ENCODE peak calls at places on chromosomes 12 and 14, in nine cellular contexts. H is AG04450; P is lung; T is Jurkat, Clone E6-1; X is body of pancreas; C is AG10803; W is left ventricle myocardium inferior; B is GM23338; K is CD8-positive, alpha-beta T cell. L is an unnamed sample.

GRCh38 chr14:52080817-52081755 is 12.2 kb upstream of the NID2 start:
- DNase-seq in H (peak), P (no peak), T (no peak), X (no peak), C (peak), W (no peak), B (no peak), K (no peak), L (no peak)

GRCh38 chr12:106126441-106127288 is 12.1 kb downstream of the NUAK1 start:
- DNase-seq in H (no peak), P (no peak), T (no peak), X (no peak), C (peak), W (no peak), B (no peak), K (no peak), L (no peak)

GRCh38 chr14:97524579-97525319 is 727.6 kb downstream of the VRK1 start:
- DNase-seq in H (no peak), P (no peak), T (peak), X (no peak), C (no peak), W (no peak), B (no peak), K (no peak), L (no peak)

GRCh38 chr14:29390046-29390841 is 537.4 kb downstream of the PRKD1 start:
- DNase-seq in H (no peak), P (no peak), T (no peak), X (no peak), C (no peak), W (no peak), B (peak), K (no peak), L (no peak)

GRCh38 chr14:60651051-60651935 is 2.0 kb upstream of the SIX1 start:
- DNase-seq in H (no peak), P (no peak), T (no peak), X (no peak), C (no peak), W (no peak), B (no peak), K (no peak), L (no peak)

GRCh38 chr14:71491925-71492324 is 440.3 kb upstream of the RGS6 start:
- DNase-seq in H (no peak), P (no peak), T (no peak), X (peak), C (peak), W (no peak), B (no peak), K (no peak), L (no peak)

GRCh38 chr12:75539889-75540288 is 28.5 kb upstream of the KRR1 start:
- DNase-seq in H (no peak), P (no peak), T (no peak), X (no peak), C (no peak), W (no peak), B (no peak), K (no peak), L (no peak)

GRCh38 chr12:115964214-115964613 is 313.3 kb downstream of the MED13L start:
- DNase-seq in H (no peak), P (no peak), T (no peak), X (no peak), C (no peak), W (no peak), B (no peak), K (no peak), L (no peak)

GRCh38 chr12:115660211-115660805 is 617.2 kb downstream of the MED13L start:
- DNase-seq in H (no peak), P (no peak), T (no peak), X (no peak), C (peak), W (peak), B (no peak), K (no peak), L (no peak)

GRCh38 chr12:30822385-30823139 is 67.8 kb upstream of the CAPRIN2 start:
- DNase-seq in H (no peak), P (peak), T (no peak), X (peak), C (peak), W (peak), B (peak), K (peak), L (peak)

GRCh38 chr14:51873221-51873893 is 12.9 kb downstream of the GNG2 start:
- DNase-seq in H (peak), P (no peak), T (no peak), X (no peak), C (peak), W (no peak), B (no peak), K (no peak), L (peak)

GRCh38 chr12:103495783-103496456 is at the start of gene C12orf42:
- DNase-seq in H (no peak), P (no peak), T (peak), X (peak), C (peak), W (no peak), B (peak), K (peak), L (peak)

GRCh38 chr12:103493199-103493598 is 2.6 kb downstream of the C12orf42 start:
- DNase-seq in H (no peak), P (no peak), T (peak), X (no peak), C (no peak), W (no peak), B (no peak), K (no peak), L (no peak)

GRCh38 chr12:103498990-103499389 is 3.2 kb upstream of the C12orf42 start:
- DNase-seq in H (no peak), P (no peak), T (no peak), X (no peak), C (no peak), W (no peak), B (no peak), K (no peak), L (no peak)

GRCh38 chr12:103494388-103494787 is 1.4 kb downstream of the C12orf42 start:
- DNase-seq in H (no peak), P (no peak), T (peak), X (no peak), C (no peak), W (no peak), B (no peak), K (no peak), L (no peak)

DNA sequence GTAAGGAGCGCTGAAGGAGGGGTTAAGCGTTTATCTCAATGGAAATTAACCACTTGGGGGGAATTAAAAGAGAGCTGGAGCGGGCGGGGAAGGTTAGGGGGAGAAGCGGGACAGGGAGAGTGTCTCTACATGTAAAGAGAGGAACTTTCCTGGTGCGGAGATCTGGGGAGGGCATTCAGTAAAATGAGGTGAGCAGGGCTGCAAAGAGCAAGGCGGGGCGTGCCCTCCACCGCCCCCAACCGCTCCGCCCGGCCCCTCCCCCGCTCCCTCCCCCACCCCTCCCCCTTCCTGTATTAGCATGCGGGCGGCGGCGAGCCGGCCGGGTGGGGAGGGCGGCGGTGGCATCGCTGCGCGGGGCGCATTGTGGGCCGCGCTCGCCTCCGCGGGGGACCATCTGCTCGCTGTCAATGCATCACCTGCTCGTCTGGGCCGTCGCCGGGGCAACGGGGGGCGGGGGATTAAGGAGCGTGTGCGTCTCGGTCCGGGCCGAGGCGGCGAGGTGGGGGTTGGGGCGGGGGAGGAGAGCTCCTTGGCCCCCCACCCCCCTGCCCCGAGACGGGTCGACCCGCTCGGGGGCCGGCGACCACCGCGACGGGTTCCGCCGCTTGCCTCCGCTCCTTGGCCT is 498 bp downstream of the C12orf42 start:
- DNase-seq in H (no peak), P (no peak), T (peak), X (peak), C (no peak), W (no peak), B (peak), K (peak), L (peak)
- H3K4me3 ChIP-seq in H (no peak), P (no peak), T (peak), X (no peak), C (no peak), W (peak), B (peak), K (peak), L (peak)

GRCh38 chr14:77086017-77086727 is 11.9 kb upstream of the CIPC start:
- DNase-seq in H (no peak), P (no peak), T (no peak), X (no peak), C (peak), W (no peak), B (peak), K (no peak), L (no peak)

GRCh38 chr14:77085538-77085937 is 12.5 kb upstream of the CIPC start:
- DNase-seq in H (no peak), P (no peak), T (no peak), X (no peak), C (no peak), W (no peak), B (peak), K (no peak), L (no peak)

GRCh38 chr14:77086951-77087350 is 11.1 kb upstream of the CIPC start:
- DNase-seq in H (no peak), P (no peak), T (no peak), X (no peak), C (no peak), W (no peak), B (no peak), K (no peak), L (no peak)

GRCh38 chr14:77083082-77083481 is 15.0 kb upstream of the CIPC start:
- DNase-seq in H (no peak), P (no peak), T (no peak), X (no peak), C (no peak), W (no peak), B (no peak), K (no peak), L (no peak)

GRCh38 chr14:77084991-77085390 is 13.1 kb upstream of the CIPC start:
- DNase-seq in H (no peak), P (no peak), T (no peak), X (no peak), C (no peak), W (no peak), B (no peak), K (no peak), L (no peak)
- H3K4me3 ChIP-seq in H (no peak), P (no peak), T (no peak), X (no peak), C (no peak), W (no peak), B (no peak), K (no peak), L (no peak)

GRCh38 chr12:53625373-53625945 is 723 bp downstream of the ATF7 start:
- DNase-seq in H (no peak), P (no peak), T (no peak), X (no peak), C (no peak), W (no peak), B (no peak), K (no peak), L (no peak)

GRCh38 chr12:53624956-53625355 is 1.2 kb downstream of the ATF7 start:
- DNase-seq in H (no peak), P (no peak), T (no peak), X (no peak), C (peak), W (no peak), B (no peak), K (no peak), L (no peak)

GRCh38 chr12:53623986-53624385 is 2.2 kb downstream of the ATF7 start:
- DNase-seq in H (no peak), P (no peak), T (no peak), X (peak), C (peak), W (no peak), B (no peak), K (no peak), L (no peak)

GRCh38 chr12:53623526-53623925 is 2.7 kb downstream of the ATF7 start:
- DNase-seq in H (peak), P (no peak), T (no peak), X (no peak), C (peak), W (no peak), B (no peak), K (no peak), L (no peak)

DNA sequence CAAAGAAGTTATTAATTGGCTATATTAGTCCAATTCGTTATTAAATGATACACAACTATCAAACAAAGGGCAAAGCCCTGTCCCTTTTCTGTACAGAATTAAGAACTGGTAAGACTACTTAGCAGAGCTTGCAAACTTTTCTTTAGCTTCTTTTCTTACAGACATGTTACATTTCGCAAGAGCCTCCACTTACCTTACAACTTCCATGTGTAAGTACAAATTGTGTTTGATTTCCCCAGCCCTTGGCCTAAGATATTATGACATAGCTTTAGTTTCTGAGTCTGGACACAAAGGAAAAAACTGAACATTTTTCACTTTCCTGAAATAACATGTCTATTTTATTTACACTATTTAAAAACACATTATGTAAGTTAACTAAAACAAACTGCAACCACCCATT is 1.7 kb downstream of the ATF7 start:
- DNase-seq in H (peak), P (no peak), T (no peak), X (no peak), C (peak), W (no peak), B (no peak), K (no peak), L (no peak)
- H3K4me3 ChIP-seq in H (peak), P (no peak), T (no peak), X (no peak), C (peak), W (peak), B (no peak), K (no peak), L (peak)

GRCh38 chr12:563899-564298 is 99.3 kb downstream of the NINJ2 start:
- DNase-seq in H (no peak), P (no peak), T (peak), X (no peak), C (no peak), W (no peak), B (no peak), K (no peak), L (no peak)
- H3K4me3 ChIP-seq in H (no peak), P (no peak), T (peak), X (no peak), C (no peak), W (no peak), B (no peak), K (peak), L (no peak)

GRCh38 chr12:45219621-45220020 is 3.7 kb downstream of the ANO6 start:
- DNase-seq in H (no peak), P (no peak), T (peak), X (no peak), C (peak), W (no peak), B (no peak), K (no peak), L (no peak)
- H3K4me3 ChIP-seq in H (no peak), P (no peak), T (no peak), X (no peak), C (no peak), W (no peak), B (no peak), K (no peak), L (no peak)

GRCh38 chr14:21385170-21385904 is 1.5 kb upstream of the SUPT16H start:
- DNase-seq in H (no peak), P (no peak), T (no peak), X (no peak), C (no peak), W (no peak), B (no peak), K (no peak), L (peak)
- H3K4me3 ChIP-seq in H (no peak), P (no peak), T (no peak), X (no peak), C (no peak), W (peak), B (peak), K (no peak), L (no peak)

GRCh38 chr14:50533314-50533705 is 941 bp upstream of the MAP4K5 start:
- DNase-seq in H (no peak), P (no peak), T (no peak), X (no peak), C (no peak), W (no peak), B (no peak), K (no peak), L (peak)
- H3K4me3 ChIP-seq in H (peak), P (no peak), T (peak), X (no peak), C (no peak), W (peak), B (peak), K (peak), L (peak)

DNA sequence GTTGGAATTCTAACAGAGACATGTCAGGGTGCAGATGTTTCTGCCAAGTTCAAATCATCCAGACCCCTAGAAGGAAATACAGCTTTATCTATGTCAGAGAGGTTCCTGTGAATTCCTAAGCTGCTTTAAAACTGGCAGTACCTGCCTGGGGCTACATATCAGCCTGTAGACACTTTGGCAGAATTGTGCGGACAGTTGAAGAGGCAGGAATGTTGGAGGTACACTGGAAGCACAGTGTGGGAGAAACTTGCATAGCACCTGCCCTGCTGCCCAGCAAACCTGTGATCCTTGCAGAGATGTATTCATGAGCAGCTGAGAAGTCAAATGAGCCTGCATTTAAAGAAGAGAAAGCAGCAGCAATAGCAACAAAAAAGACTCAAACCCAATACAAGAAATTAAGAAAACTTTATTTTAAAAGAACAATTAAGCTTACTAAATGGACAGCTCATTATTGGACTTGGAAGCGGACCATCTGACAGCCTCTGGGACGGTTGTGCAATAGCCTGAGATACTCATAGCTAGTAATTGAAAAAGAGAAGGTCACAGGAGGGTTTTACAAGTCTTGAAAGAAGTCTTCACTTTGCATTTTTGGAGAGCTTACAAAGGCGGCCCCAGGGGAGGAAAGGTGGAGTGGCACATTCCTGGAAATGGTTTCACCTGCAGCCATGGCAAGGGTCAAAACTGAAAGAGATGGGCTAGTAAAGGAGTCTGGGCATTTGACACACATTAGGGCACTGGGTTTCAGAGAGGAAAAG is 280.9 kb upstream of the FLRT2 start:
- DNase-seq in H (no peak), P (no peak), T (no peak), X (no peak), C (peak), W (no peak), B (no peak), K (no peak), L (no peak)
- H3K4me3 ChIP-seq in H (no peak), P (no peak), T (no peak), X (no peak), C (no peak), W (no peak), B (no peak), K (no peak), L (no peak)

DNA sequence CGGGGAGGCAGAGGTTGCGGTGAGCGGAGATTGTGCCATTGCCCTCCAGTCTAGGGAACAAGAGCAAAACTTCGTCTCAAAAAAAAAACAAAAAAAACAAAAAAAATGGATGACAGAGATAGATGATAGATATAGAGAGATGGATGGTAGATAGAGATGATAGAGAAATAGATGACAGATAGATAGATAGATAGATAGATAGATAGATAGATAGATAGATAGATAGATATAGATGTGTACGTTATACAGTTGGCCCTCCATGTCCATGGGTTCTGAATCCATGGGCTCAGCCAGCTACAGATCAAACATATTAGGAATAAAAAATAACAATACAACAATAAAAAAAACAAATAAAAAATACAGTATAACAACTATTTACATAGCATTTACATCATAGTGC is 12.8 kb upstream of the SLC25A3 start:
- DNase-seq in H (no peak), P (no peak), T (no peak), X (no peak), C (no peak), W (no peak), B (no peak), K (no peak), L (no peak)
- H3K4me3 ChIP-seq in H (no peak), P (no peak), T (no peak), X (no peak), C (no peak), W (no peak), B (no peak), K (no peak), L (no peak)